ENCODE peak calls at places on chromosomes 4 and X, in nine cellular contexts. D is Peyer's patch; K is fibroblast of lung; M is lower lobe of right lung; F is IMR-90; R is activated T-cell treated with anti-CD3 and anti-CD28 coated beads, Interleukin-2, amount 50 U/mL, for 72 hours; L is GM03348; A is non-pigmented ciliary epithelial cell; S is heart left ventricle. V is an unnamed sample.

GRCh38 chrX:81120270-81120935 is 81.3 kb downstream of the HMGN5 start:
- DNase-seq in R (no peak), A (no peak), D (peak; percentile 21), S (no peak), F (no peak), L (no peak), M (no peak), K (no peak), V (no peak)

GRCh38 chr4:95761441-95761840 is 78.5 kb upstream of the PDHA2 start:
- DNase-seq in M (no peak), K (peak; percentile 65), R (no peak), F (peak; percentile 38), A (peak; percentile 8), D (no peak), S (no peak), L (no peak), V (no peak)

GRCh38 chrX:153818571-153819397 is 11.6 kb downstream of the PDZD4 start:
- DNase-seq in M (peak; percentile 54), L (peak; percentile 68), S (peak; percentile 73), R (peak; percentile 69), D (peak; percentile 31), A (no peak), F (no peak), K (no peak), V (no peak)

GRCh38 chrX:35339796-35340195 is 397.2 kb downstream of the FAM47B start:
- DNase-seq in S (no peak), L (no peak), F (no peak), A (no peak), D (no peak), K (no peak), R (no peak), M (no peak), V (no peak)

GRCh38 chrX:133702230-133702629 is 283.2 kb downstream of the GPC3 start:
- DNase-seq in R (no peak), K (no peak), M (no peak), A (no peak), F (no peak), L (no peak), D (no peak), S (no peak), V (no peak)

GRCh38 chrX:7116081-7116480 is 31.4 kb upstream of the STS start:
- DNase-seq in S (no peak), M (no peak), A (no peak), R (no peak), K (no peak), D (no peak), F (no peak), L (no peak), V (no peak)

GRCh38 chrX:29634516-29634915 is 580.8 kb upstream of the MAGEB2 start:
- DNase-seq in R (no peak), D (no peak), F (peak; percentile 54), L (no peak), A (no peak), M (no peak), S (no peak), K (peak; percentile 69), V (no peak)

GRCh38 chrX:69501433-69501832 is 2.7 kb upstream of the NALF2 start:
- DNase-seq in K (no peak), S (no peak), A (no peak), D (no peak), F (no peak), R (no peak), L (no peak), M (no peak), V (no peak)

GRCh38 chr4:154579927-154580326 is 10.6 kb downstream of the FGA start:
- DNase-seq in F (no peak), L (no peak), M (no peak), S (no peak), D (no peak), A (no peak), R (no peak), K (no peak), V (no peak)

GRCh38 chr4:52751349-52751911 is at the start of gene ERVMER34-1:
- DNase-seq in F (no peak), A (no peak), M (peak; percentile 80), D (no peak), R (peak; percentile 1), S (peak; percentile 84), K (peak; percentile 27), L (peak; percentile 54), V (no peak)